ENCODE peak calls at places on chromosomes 4 and X, in four cellular contexts. N is lower lobe of right lung, F is Karpas-422, U is upper lobe of right lung. O is an unnamed sample. For H3K4me1, the result is how much of the 10 kb centered on the place peaks cover.

GRCh38 chr4:170007113-170007512 is 19.1 kb downstream of the MFAP3L start:
- DNase-seq in N (no peak), F (no peak), U (no peak), O (no peak)

GRCh38 chrX:103730746-103731508 is 20.2 kb downstream of the TMEM31 start:
- DNase-seq in U (no peak), F (no peak), N (no peak), O (no peak)

GRCh38 chrX:25442501-25442900 is 426.7 kb upstream of the ARX start:
- DNase-seq in N (no peak), F (no peak), U (no peak), O (no peak)

GRCh38 chr4:180292339-180292738 is 1950.9 kb upstream of the TENM3 start:
- DNase-seq in U (no peak), F (no peak), N (no peak), O (no peak)

GRCh38 chr4:178063568-178063967 is 621.3 kb upstream of the AGA start:
- DNase-seq in N (no peak), F (no peak), U (no peak), O (no peak)

GRCh38 chr4:97942951-97943350 is 200.3 kb downstream of the STPG2 start:
- DNase-seq in N (no peak), F (no peak), U (no peak), O (no peak)

GRCh38 chrX:39766085-39766726 is 331.6 kb downstream of the BCOR start:
- DNase-seq in N (no peak), F (no peak), U (no peak), O (no peak)

GRCh38 chrX:45767021-45767491 is 566.4 kb upstream of the DIPK2B start:
- DNase-seq in U (no peak), F (no peak), N (no peak), O (no peak)

GRCh38 chr4:174460684-174461083 is 61.6 kb downstream of the HPGD start:
- DNase-seq in N (no peak), F (no peak), U (no peak), O (no peak)

GRCh38 chrX:50375481-50376267 is 95.0 kb downstream of the DGKK start:
- DNase-seq in N (no peak), U (no peak), F (no peak), O (no peak)

GRCh38 chr4:2570036-2570435 is 33.6 kb downstream of the FAM193A start:
- DNase-seq in F (no peak), N (no peak), U (no peak), O (no peak)

GRCh38 chrX:40050532-40050931 is 47.2 kb downstream of the BCOR start:
- DNase-seq in N (no peak), U (no peak), F (no peak), O (no peak)

GRCh38 chr4:123114084-123114914 is 191.9 kb upstream of the NUDT6 start:
- DNase-seq in F (no peak), N (no peak), U (no peak), O (no peak)

GRCh38 chrX:68703369-68703768 is 55.9 kb downstream of the STARD8 start:
- DNase-seq in N (no peak), F (no peak), U (no peak), O (no peak)

GRCh38 chr4:784401-785331 is 41.3 kb downstream of the CPLX1 start:
- DNase-seq in N (no peak), F (no peak), U (no peak), O (no peak)
- H3K4me1 ChIP-seq in N (under half), F (under half), U (under half), O (under half)

DNA sequence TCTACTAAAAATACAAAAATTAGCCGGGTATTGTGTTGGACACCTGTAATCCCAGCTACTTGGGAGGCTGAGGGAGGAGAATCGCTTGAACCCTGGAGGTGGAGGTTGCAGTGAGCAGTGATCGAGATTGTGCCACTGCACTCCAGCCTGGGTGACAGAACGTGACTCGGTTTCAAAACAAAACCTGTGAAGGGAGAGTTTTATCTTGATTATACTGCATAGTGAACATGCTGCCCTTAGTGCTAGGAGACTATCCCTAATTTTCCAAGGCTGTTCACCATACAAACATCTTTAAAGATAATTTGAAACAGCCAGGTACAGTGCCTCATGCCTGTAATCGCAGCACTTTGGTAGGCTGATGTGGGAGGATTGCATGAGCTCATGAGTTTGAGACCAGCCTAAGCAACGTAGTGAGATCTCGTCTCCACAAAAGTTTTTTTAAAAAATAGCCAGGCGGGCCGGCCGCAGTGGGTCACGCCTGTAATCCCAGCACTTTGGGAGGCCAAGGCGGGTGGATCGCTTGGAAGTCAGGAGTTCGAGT is 6.2 kb downstream of the AFF1 start:
- DNase-seq in F (no peak), N (no peak), U (no peak), O (no peak)
- H3K4me1 ChIP-seq in F (under half), N (half or more), U (under half), O (half or more)

GRCh38 chr4:186030795-186031194 is 38.2 kb upstream of the TLR3 start:
- DNase-seq in F (no peak), N (no peak), U (no peak), O (no peak)
- H3K4me1 ChIP-seq in F (under half), N (under half), U (under half), O (under half)

GRCh38 chr4:73679836-73680235 is 59.6 kb upstream of the RASSF6 start:
- DNase-seq in F (no peak), U (no peak), N (no peak), O (no peak)
- H3K4me1 ChIP-seq in F (under half), U (under half), N (under half), O (under half)

O was measured in body of pancreas.